ENCODE peak calls at places on chromosomes 5 and 9, in eight cellular contexts. G is neuronal stem cell, U is mesenchymal stem cell, N is hepatocyte, B is astrocyte, F is DND-41, Q is HCT116, V is PC-3. A is an unnamed sample.

GRCh38 chr5:73338201-73339126 is 110.1 kb downstream of the FOXD1 start:
- DNase-seq in G (no peak), U (peak; percentile 36), N (no peak), B (peak; percentile 92), F (no peak), Q (no peak), V (peak; percentile 49), A (peak; percentile 79)

GRCh38 chr5:113140837-113141661 is 164.5 kb downstream of the DCP2 start:
- DNase-seq in G (no peak), U (peak; percentile 92), N (peak; percentile 38), B (peak; percentile 86), F (no peak), Q (no peak), V (peak; percentile 28), A (peak; percentile 84)

GRCh38 chr5:57825026-57825683 is 342.5 kb upstream of the ACTBL2 start:
- DNase-seq in G (peak; percentile 11), U (no peak), N (no peak), B (peak; percentile 99), F (no peak), Q (no peak), V (peak; percentile 93), A (peak; percentile 99)

GRCh38 chr9:37761511-37761910 is 7.9 kb downstream of the TRMT10B start:
- DNase-seq in G (no peak), U (peak; percentile 56), N (no peak), B (peak; percentile 77), F (no peak), Q (no peak), V (no peak), A (peak; percentile 85)

GRCh38 chr5:8842906-8843590 is 702.8 kb downstream of the SEMA5A start:
- DNase-seq in G (no peak), U (peak; percentile 91), N (peak; percentile 28), B (no peak), F (peak; percentile 49), Q (no peak), V (peak; percentile 61), A (peak; percentile 68)

GRCh38 chr5:166845044-166845443 is 1446.4 kb upstream of the WWC1 start:
- DNase-seq in G (peak; percentile 56), U (peak; percentile 40), N (peak; percentile 63), B (peak; percentile 0), F (peak; percentile 7), Q (no peak), V (no peak), A (peak; percentile 1)

GRCh38 chr5:105430516-105430915 is 1867.9 kb upstream of the NUDT12 start:
- DNase-seq in G (no peak), U (no peak), N (no peak), B (no peak), F (no peak), Q (no peak), V (no peak), A (no peak)

GRCh38 chr5:68418680-68419079 is 203.1 kb downstream of the PIK3R1 start:
- DNase-seq in G (no peak), U (no peak), N (no peak), B (no peak), F (no peak), Q (no peak), V (no peak), A (no peak)

GRCh38 chr5:15366676-15367391 is 133.1 kb upstream of the FBXL7 start:
- DNase-seq in G (no peak), U (no peak), N (no peak), B (peak; percentile 39), F (no peak), Q (no peak), V (no peak), A (peak; percentile 48)

GRCh38 chr5:137039939-137040515 is 459.1 kb downstream of the SPOCK1 start:
- DNase-seq in G (no peak), U (no peak), N (no peak), B (no peak), F (no peak), Q (no peak), V (no peak), A (no peak)

GRCh38 chr9:138104251-138105122 is 226.9 kb downstream of the CACNA1B start:
- DNase-seq in G (no peak), U (no peak), N (no peak), B (no peak), F (no peak), Q (no peak), V (no peak), A (no peak)

GRCh38 chr5:33275921-33276705 is 164.7 kb upstream of the TARS1 start:
- DNase-seq in G (no peak), U (peak; percentile 28), N (no peak), B (peak; percentile 89), F (no peak), Q (no peak), V (no peak), A (no peak)

GRCh38 chr5:39107350-39107749 is 33.2 kb upstream of the RICTOR start:
- DNase-seq in G (no peak), U (no peak), N (no peak), B (no peak), F (no peak), Q (no peak), V (no peak), A (no peak)

GRCh38 chr5:39108987-39109386 is 34.8 kb upstream of the RICTOR start:
- DNase-seq in G (no peak), U (no peak), N (no peak), B (no peak), F (no peak), Q (no peak), V (no peak), A (no peak)

GRCh38 chr5:39104221-39104620 is 30.0 kb upstream of the RICTOR start:
- DNase-seq in G (no peak), U (no peak), N (no peak), B (no peak), F (no peak), Q (no peak), V (no peak), A (no peak)

GRCh38 chr5:39109616-39110015 is 35.4 kb upstream of the RICTOR start:
- DNase-seq in G (no peak), U (no peak), N (no peak), B (no peak), F (no peak), Q (no peak), V (peak; percentile 24), A (no peak)

GRCh38 chr5:39106332-39106731 is 32.1 kb upstream of the RICTOR start:
- DNase-seq in G (no peak), U (peak; percentile 21), N (no peak), B (no peak), F (no peak), Q (no peak), V (peak; percentile 55), A (peak; percentile 43)
- H2AFZ ChIP-seq in G (no peak overlapping the region), U (no peak overlapping the region), N (no peak overlapping the region), B (no peak overlapping the region), F (no peak overlapping the region), Q (peak overlapping the region; percentile 98), V (no peak overlapping the region), A (no peak overlapping the region)

DNA sequence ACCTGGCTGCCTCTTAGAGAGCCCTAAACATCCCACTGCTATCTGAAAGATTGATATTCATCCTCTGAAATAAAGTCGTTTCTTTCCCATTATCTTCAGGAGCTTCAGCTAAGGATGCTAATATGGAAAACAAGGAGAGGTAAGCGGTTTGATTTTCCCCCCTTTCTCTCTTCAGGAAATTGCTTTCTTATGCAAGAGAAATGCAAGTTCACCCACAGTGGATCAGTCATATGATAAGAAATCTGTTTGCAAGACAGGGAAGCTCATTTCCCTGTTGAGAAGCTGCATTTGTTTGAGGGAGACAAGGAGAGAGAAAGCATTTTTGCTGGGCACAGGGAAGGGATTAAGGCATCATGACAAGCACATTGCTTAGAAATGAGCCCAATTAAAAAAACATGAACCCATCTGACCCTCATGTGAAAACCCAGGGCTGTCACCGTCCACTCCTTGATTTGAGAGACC is 53.7 kb upstream of the BOD1 start:
- DNase-seq in G (no peak), U (peak; percentile 8), N (no peak), B (peak; percentile 54), F (no peak), Q (no peak), V (no peak), A (peak; percentile 64)
- H3K4me3 ChIP-seq in G (no peak overlapping the region), U (no peak overlapping the region), N (no peak overlapping the region), B (no peak overlapping the region), F (no peak overlapping the region), Q (no peak overlapping the region), V (no peak overlapping the region), A (no peak overlapping the region)

GRCh38 chr5:111231053-111231586 is 6.9 kb downstream of the CAMK4 start:
- DNase-seq in G (no peak), U (no peak), N (no peak), B (no peak), F (no peak), Q (no peak), V (no peak), A (no peak)

GRCh38 chr5:111232311-111233049 is 8.3 kb downstream of the CAMK4 start:
- DNase-seq in G (no peak), U (no peak), N (no peak), B (no peak), F (no peak), Q (no peak), V (no peak), A (no peak)

GRCh38 chr5:111227805-111228204 is 3.6 kb downstream of the CAMK4 start:
- DNase-seq in G (no peak), U (no peak), N (peak; percentile 8), B (peak; percentile 84), F (peak; percentile 50), Q (no peak), V (peak; percentile 45), A (peak; percentile 87)

GRCh38 chr5:111229126-111229525 is 4.9 kb downstream of the CAMK4 start:
- DNase-seq in G (no peak), U (no peak), N (no peak), B (no peak), F (no peak), Q (no peak), V (no peak), A (no peak)

DNA sequence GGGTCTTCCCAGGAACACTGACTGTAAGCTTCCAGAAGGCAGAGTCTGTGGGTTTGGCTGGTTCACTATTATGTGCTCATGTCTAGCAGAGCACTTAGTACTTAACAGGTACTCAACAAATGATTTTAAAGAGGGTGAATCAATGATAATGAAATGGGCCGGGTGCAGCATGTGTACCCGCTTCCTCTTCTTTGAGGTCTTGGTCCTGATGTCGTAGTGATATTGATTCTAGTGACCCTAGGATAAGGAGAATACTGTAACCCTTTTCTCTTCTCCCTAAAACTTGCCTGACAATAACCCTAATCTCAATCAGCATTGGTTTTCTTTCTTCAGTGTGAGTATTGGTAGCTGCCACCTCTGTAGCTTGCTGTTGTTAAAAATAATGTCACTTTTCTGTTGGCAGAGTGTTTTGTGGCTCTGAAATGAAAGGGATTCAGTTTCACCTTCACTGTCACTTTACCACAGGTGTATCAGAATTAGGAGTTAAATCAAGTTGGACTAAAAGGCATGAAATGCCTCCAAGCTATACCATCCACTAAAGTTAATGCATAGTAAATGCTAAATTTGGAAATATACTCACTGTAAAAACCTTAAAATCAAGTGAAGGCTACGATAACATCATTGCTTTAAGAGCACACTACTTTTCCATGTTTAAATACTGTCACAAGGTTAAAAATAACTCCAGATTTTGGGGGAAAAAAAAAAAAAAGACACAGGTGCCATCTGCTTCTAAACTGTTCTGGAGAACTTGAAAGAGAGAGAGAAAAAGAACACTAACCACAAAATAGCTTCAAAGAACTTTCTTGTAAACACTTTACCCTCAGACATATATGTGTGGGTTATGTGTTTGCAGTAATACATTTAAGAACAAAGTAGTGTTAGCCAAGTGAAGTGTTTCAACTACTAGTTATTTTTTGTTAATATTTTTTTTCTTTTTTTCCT is 6.0 kb downstream of the CAMK4 start:
- DNase-seq in G (no peak), U (no peak), N (no peak), B (peak; percentile 12), F (no peak), Q (no peak), V (no peak), A (peak; percentile 18)
- H2AFZ ChIP-seq in G (no peak overlapping the region), U (no peak overlapping the region), N (no peak overlapping the region), B (no peak overlapping the region), F (no peak overlapping the region), Q (no peak overlapping the region), V (no peak overlapping the region), A (no peak overlapping the region)

GRCh38 chr5:142063878-142064331 is 44.7 kb upstream of the NDFIP1 start:
- DNase-seq in G (peak; percentile 73), U (peak; percentile 36), N (peak; percentile 46), B (peak; percentile 65), F (no peak), Q (no peak), V (no peak), A (peak; percentile 77)
- H3K4me3 ChIP-seq in G (peak overlapping the region; percentile 28), U (no peak overlapping the region), N (no peak overlapping the region), B (peak overlapping the region; percentile 38), F (no peak overlapping the region), Q (no peak overlapping the region), V (no peak overlapping the region), A (peak overlapping the region; percentile 37)